ENCODE peak calls at places on chromosomes 11 and 22, in nine cellular contexts. One of them, this sample, is unnamed.

GRCh38 chr11:59818572-59818971 is 8.0 kb upstream of the MRPL16 start:
- DNase-seq in stomach: no peak
- DNase-seq in H1: no peak
- DNase-seq in endothelial cell of umbilical vein: peak; percentile 60
- DNase-seq in breast epithelium: no peak
- DNase-seq in HL-60: peak; percentile 14
- DNase-seq in K562: no peak
- DNase-seq in sigmoid colon: no peak
- DNase-seq in spleen: no peak
- DNase-seq in this sample: no peak

GRCh38 chr22:38203090-38203810 is 1.5 kb downstream of the MAFF start:
- DNase-seq in sigmoid colon: peak; percentile 81
- DNase-seq in K562: peak; percentile 49
- DNase-seq in endothelial cell of umbilical vein: peak; percentile 54
- DNase-seq in HL-60: no peak
- DNase-seq in breast epithelium: peak; percentile 76
- DNase-seq in H1: no peak
- DNase-seq in spleen: peak; percentile 89
- DNase-seq in stomach: peak; percentile 85
- DNase-seq in this sample: no peak

GRCh38 chr11:6703247-6704063 is 20.3 kb upstream of the MRPL17 start:
- DNase-seq in HL-60: peak; percentile 89
- DNase-seq in K562: peak; percentile 54
- DNase-seq in stomach: peak; percentile 42
- DNase-seq in H1: no peak
- DNase-seq in spleen: no peak
- DNase-seq in endothelial cell of umbilical vein: peak; percentile 63
- DNase-seq in breast epithelium: no peak
- DNase-seq in sigmoid colon: no peak
- DNase-seq in this sample: no peak

GRCh38 chr11:126341760-126342161 is 13.7 kb upstream of the ST3GAL4 start:
- DNase-seq in breast epithelium: no peak
- DNase-seq in spleen: peak; percentile 27
- DNase-seq in stomach: no peak
- DNase-seq in H1: no peak
- DNase-seq in sigmoid colon: no peak
- DNase-seq in K562: peak; percentile 58
- DNase-seq in endothelial cell of umbilical vein: peak; percentile 31
- DNase-seq in HL-60: no peak
- DNase-seq in this sample: no peak

GRCh38 chr11:120210651-120211521 is at the start of gene OAF:
- DNase-seq in K562: peak; percentile 74
- DNase-seq in breast epithelium: no peak
- DNase-seq in spleen: peak; percentile 87
- DNase-seq in HL-60: peak; percentile 72
- DNase-seq in H1: peak; percentile 58
- DNase-seq in sigmoid colon: peak; percentile 85
- DNase-seq in endothelial cell of umbilical vein: peak; percentile 84
- DNase-seq in stomach: peak; percentile 64
- DNase-seq in this sample: no peak

GRCh38 chr22:38761202-38762162 is 5.7 kb upstream of the SUN2 start:
- DNase-seq in HL-60: no peak
- DNase-seq in breast epithelium: no peak
- DNase-seq in sigmoid colon: no peak
- DNase-seq in K562: no peak
- DNase-seq in H1: no peak
- DNase-seq in stomach: no peak
- DNase-seq in endothelial cell of umbilical vein: no peak
- DNase-seq in spleen: peak; percentile 82
- DNase-seq in this sample: no peak

GRCh38 chr22:44089717-44090570 is 65.8 kb downstream of the PARVB start:
- DNase-seq in breast epithelium: no peak
- DNase-seq in stomach: no peak
- DNase-seq in K562: no peak
- DNase-seq in spleen: no peak
- DNase-seq in endothelial cell of umbilical vein: no peak
- DNase-seq in sigmoid colon: peak; percentile 60
- DNase-seq in H1: no peak
- DNase-seq in HL-60: no peak
- DNase-seq in this sample: no peak

GRCh38 chr11:106409201-106409600 is 331.7 kb downstream of the AASDHPPT start:
- DNase-seq in endothelial cell of umbilical vein: no peak
- DNase-seq in HL-60: no peak
- DNase-seq in K562: no peak
- DNase-seq in spleen: no peak
- DNase-seq in breast epithelium: no peak
- DNase-seq in sigmoid colon: no peak
- DNase-seq in stomach: no peak
- DNase-seq in H1: no peak
- DNase-seq in this sample: no peak

GRCh38 chr11:46360878-46361277 is 13.6 kb downstream of the DGKZ start:
- DNase-seq in endothelial cell of umbilical vein: no peak
- DNase-seq in breast epithelium: no peak
- DNase-seq in HL-60: peak; percentile 81
- DNase-seq in K562: no peak
- DNase-seq in stomach: no peak
- DNase-seq in sigmoid colon: no peak
- DNase-seq in H1: no peak
- DNase-seq in spleen: no peak
- DNase-seq in this sample: no peak

GRCh38 chr11:12137005-12137690 is 26.8 kb downstream of the MICAL2 start:
- DNase-seq in spleen: no peak
- DNase-seq in sigmoid colon: peak; percentile 86
- DNase-seq in breast epithelium: peak; percentile 91
- DNase-seq in HL-60: no peak
- DNase-seq in stomach: peak; percentile 51
- DNase-seq in endothelial cell of umbilical vein: no peak
- DNase-seq in K562: no peak
- DNase-seq in H1: no peak
- DNase-seq in this sample: no peak

GRCh38 chr11:73359930-73360742 is 16.1 kb upstream of the RELT start:
- DNase-seq in H1: no peak
- DNase-seq in endothelial cell of umbilical vein: peak; percentile 36
- DNase-seq in K562: peak; percentile 53
- DNase-seq in sigmoid colon: no peak
- DNase-seq in breast epithelium: no peak
- DNase-seq in HL-60: peak; percentile 54
- DNase-seq in stomach: no peak
- DNase-seq in spleen: no peak
- DNase-seq in this sample: no peak

GRCh38 chr11:62546937-62547625 is 475 bp upstream of the AHNAK start:
- DNase-seq in sigmoid colon: no peak
- DNase-seq in stomach: no peak
- DNase-seq in endothelial cell of umbilical vein: peak; percentile 56
- DNase-seq in spleen: no peak
- DNase-seq in H1: no peak
- DNase-seq in K562: no peak
- DNase-seq in breast epithelium: no peak
- DNase-seq in HL-60: no peak
- DNase-seq in this sample: no peak

GRCh38 chr11:19790831-19791552 is 78.4 kb downstream of the NAV2 start:
- DNase-seq in H1: no peak
- DNase-seq in K562: no peak
- DNase-seq in sigmoid colon: no peak
- DNase-seq in spleen: no peak
- DNase-seq in breast epithelium: no peak
- DNase-seq in stomach: no peak
- DNase-seq in HL-60: no peak
- DNase-seq in endothelial cell of umbilical vein: no peak
- DNase-seq in this sample: no peak

GRCh38 chr11:16469968-16470367 is 113.6 kb upstream of the SOX6 start:
- DNase-seq in H1: peak; percentile 2
- DNase-seq in stomach: no peak
- DNase-seq in endothelial cell of umbilical vein: no peak
- DNase-seq in K562: no peak
- DNase-seq in sigmoid colon: no peak
- DNase-seq in breast epithelium: no peak
- DNase-seq in spleen: no peak
- DNase-seq in HL-60: no peak
- DNase-seq in this sample: no peak

GRCh38 chr22:29269731-29270474 is 1.8 kb downstream of the EWSR1 start:
- DNase-seq in stomach: no peak
- DNase-seq in spleen: no peak
- DNase-seq in endothelial cell of umbilical vein: peak; percentile 16
- DNase-seq in sigmoid colon: no peak
- DNase-seq in H1: no peak
- DNase-seq in HL-60: peak; percentile 30
- DNase-seq in K562: peak; percentile 21
- DNase-seq in breast epithelium: no peak
- DNase-seq in this sample: no peak

GRCh38 chr22:32617271-32617670 is 142.7 kb downstream of the FBXO7 start:
- DNase-seq in sigmoid colon: no peak
- DNase-seq in spleen: peak; percentile 41
- DNase-seq in stomach: no peak
- DNase-seq in K562: no peak
- DNase-seq in HL-60: no peak
- DNase-seq in breast epithelium: no peak
- DNase-seq in H1: no peak
- DNase-seq in endothelial cell of umbilical vein: no peak
- DNase-seq in this sample: no peak

GRCh38 chr22:32620992-32621391 is 146.4 kb downstream of the FBXO7 start:
- DNase-seq in spleen: peak; percentile 25
- DNase-seq in endothelial cell of umbilical vein: no peak
- DNase-seq in K562: no peak
- DNase-seq in sigmoid colon: peak; percentile 30
- DNase-seq in H1: no peak
- DNase-seq in stomach: no peak
- DNase-seq in HL-60: no peak
- DNase-seq in breast epithelium: no peak
- DNase-seq in this sample: no peak

GRCh38 chr22:32619614-32620426 is 145.2 kb downstream of the FBXO7 start:
- DNase-seq in breast epithelium: no peak
- DNase-seq in endothelial cell of umbilical vein: no peak
- DNase-seq in H1: no peak
- DNase-seq in HL-60: no peak
- DNase-seq in spleen: peak; percentile 42
- DNase-seq in K562: no peak
- DNase-seq in sigmoid colon: peak; percentile 78
- DNase-seq in stomach: no peak
- DNase-seq in this sample: no peak

GRCh38 chr22:32617883-32618282 is 143.3 kb downstream of the FBXO7 start:
- DNase-seq in breast epithelium: no peak
- DNase-seq in K562: no peak
- DNase-seq in sigmoid colon: no peak
- DNase-seq in stomach: no peak
- DNase-seq in H1: no peak
- DNase-seq in spleen: peak; percentile 21
- DNase-seq in HL-60: no peak
- DNase-seq in endothelial cell of umbilical vein: no peak
- DNase-seq in this sample: no peak

GRCh38 chr22:32618461-32619140 is 144.0 kb downstream of the FBXO7 start:
- DNase-seq in sigmoid colon: peak; percentile 90
- DNase-seq in spleen: peak; percentile 51
- DNase-seq in K562: no peak
- DNase-seq in endothelial cell of umbilical vein: no peak
- DNase-seq in HL-60: no peak
- DNase-seq in breast epithelium: no peak
- DNase-seq in H1: no peak
- DNase-seq in stomach: no peak
- DNase-seq in this sample: no peak
- TF ChIP-seq POLR2AphosphoS5 in sigmoid colon: peak; percentile 87
- TF ChIP-seq POLR2AphosphoS5 in spleen: no peak
- TF ChIP-seq POLR2AphosphoS5 in K562: no peak
- TF ChIP-seq POLR2AphosphoS5 in endothelial cell of umbilical vein: no peak
- TF ChIP-seq POLR2AphosphoS5 in HL-60: no peak
- TF ChIP-seq POLR2AphosphoS5 in breast epithelium: peak; percentile 52
- TF ChIP-seq POLR2AphosphoS5 in H1: no peak
- TF ChIP-seq POLR2AphosphoS5 in stomach: peak; percentile 78
- TF ChIP-seq POLR2AphosphoS5 in this sample: peak; percentile 87

GRCh38 chr11:96579642-96580041 is 189.8 kb downstream of the JRKL start:
- DNase-seq in H1: no peak
- DNase-seq in K562: no peak
- DNase-seq in stomach: no peak
- DNase-seq in spleen: no peak
- DNase-seq in endothelial cell of umbilical vein: no peak
- DNase-seq in HL-60: no peak
- DNase-seq in breast epithelium: no peak
- DNase-seq in sigmoid colon: no peak
- DNase-seq in this sample: no peak
- TF ChIP-seq POLR2AphosphoS5 in H1: no peak
- TF ChIP-seq POLR2AphosphoS5 in K562: no peak
- TF ChIP-seq POLR2AphosphoS5 in stomach: no peak
- TF ChIP-seq POLR2AphosphoS5 in spleen: no peak
- TF ChIP-seq POLR2AphosphoS5 in endothelial cell of umbilical vein: no peak
- TF ChIP-seq POLR2AphosphoS5 in HL-60: no peak
- TF ChIP-seq POLR2AphosphoS5 in breast epithelium: no peak
- TF ChIP-seq POLR2AphosphoS5 in sigmoid colon: no peak
- TF ChIP-seq POLR2AphosphoS5 in this sample: no peak

GRCh38 chr11:65132988-65133700 is 1.2 kb downstream of the SYVN1 start:
- DNase-seq in K562: peak; percentile 81
- DNase-seq in endothelial cell of umbilical vein: peak; percentile 19
- DNase-seq in H1: no peak
- DNase-seq in stomach: peak; percentile 89
- DNase-seq in spleen: peak; percentile 93
- DNase-seq in sigmoid colon: peak; percentile 69
- DNase-seq in breast epithelium: peak; percentile 63
- DNase-seq in HL-60: peak; percentile 91
- DNase-seq in this sample: no peak
- TF ChIP-seq POLR2AphosphoS5 in K562: no peak
- TF ChIP-seq POLR2AphosphoS5 in endothelial cell of umbilical vein: no peak
- TF ChIP-seq POLR2AphosphoS5 in H1: no peak
- TF ChIP-seq POLR2AphosphoS5 in stomach: no peak
- TF ChIP-seq POLR2AphosphoS5 in spleen: peak; percentile 45
- TF ChIP-seq POLR2AphosphoS5 in sigmoid colon: no peak
- TF ChIP-seq POLR2AphosphoS5 in breast epithelium: no peak
- TF ChIP-seq POLR2AphosphoS5 in HL-60: no peak
- TF ChIP-seq POLR2AphosphoS5 in this sample: no peak

GRCh38 chr22:18008136-18008535 is 16.2 kb downstream of the MICAL3 start:
- DNase-seq in HL-60: no peak
- DNase-seq in breast epithelium: no peak
- DNase-seq in spleen: no peak
- DNase-seq in stomach: no peak
- DNase-seq in K562: no peak
- DNase-seq in H1: no peak
- DNase-seq in sigmoid colon: no peak
- DNase-seq in endothelial cell of umbilical vein: no peak
- DNase-seq in this sample: no peak

GRCh38 chr22:18010263-18010662 is 14.1 kb downstream of the MICAL3 start:
- DNase-seq in H1: no peak
- DNase-seq in K562: no peak
- DNase-seq in spleen: no peak
- DNase-seq in HL-60: no peak
- DNase-seq in stomach: no peak
- DNase-seq in breast epithelium: no peak
- DNase-seq in sigmoid colon: no peak
- DNase-seq in endothelial cell of umbilical vein: no peak
- DNase-seq in this sample: no peak

GRCh38 chr22:18013436-18013835 is 10.9 kb downstream of the MICAL3 start:
- DNase-seq in endothelial cell of umbilical vein: no peak
- DNase-seq in spleen: no peak
- DNase-seq in breast epithelium: no peak
- DNase-seq in H1: no peak
- DNase-seq in HL-60: no peak
- DNase-seq in K562: no peak
- DNase-seq in sigmoid colon: no peak
- DNase-seq in stomach: no peak
- DNase-seq in this sample: no peak

DNA sequence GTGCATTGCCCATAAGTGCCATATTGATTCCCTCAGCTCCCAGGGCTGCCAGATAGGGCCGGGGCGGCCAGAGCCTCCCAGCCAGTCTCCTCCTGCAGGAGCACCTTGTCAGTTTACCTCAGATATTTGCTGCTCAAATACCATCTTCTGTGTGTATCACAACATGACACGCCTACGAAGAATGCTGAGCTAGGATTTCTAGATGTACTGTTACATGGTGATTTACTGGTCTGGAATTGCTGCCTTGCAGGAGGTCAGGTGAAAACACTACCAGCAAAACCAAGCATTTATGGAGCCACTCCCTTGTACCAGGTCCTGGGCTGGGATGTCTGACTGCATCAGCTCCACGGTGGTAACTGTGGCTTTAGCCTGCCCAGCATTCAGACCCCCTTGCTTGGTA is 11.8 kb downstream of the MICAL3 start:
- DNase-seq in breast epithelium: no peak
- DNase-seq in K562: no peak
- DNase-seq in HL-60: no peak
- DNase-seq in sigmoid colon: no peak
- DNase-seq in H1: no peak
- DNase-seq in stomach: no peak
- DNase-seq in endothelial cell of umbilical vein: no peak
- DNase-seq in spleen: no peak
- DNase-seq in this sample: no peak
- TF ChIP-seq POLR2AphosphoS5 in breast epithelium: no peak
- TF ChIP-seq POLR2AphosphoS5 in K562: no peak
- TF ChIP-seq POLR2AphosphoS5 in HL-60: no peak
- TF ChIP-seq POLR2AphosphoS5 in sigmoid colon: no peak
- TF ChIP-seq POLR2AphosphoS5 in H1: no peak
- TF ChIP-seq POLR2AphosphoS5 in stomach: no peak
- TF ChIP-seq POLR2AphosphoS5 in endothelial cell of umbilical vein: no peak
- TF ChIP-seq POLR2AphosphoS5 in spleen: no peak
- TF ChIP-seq POLR2AphosphoS5 in this sample: no peak